ENCODE peak calls at places on chromosomes 13 and 19, in six cellular contexts. E, U, F, V, K and G are unnamed samples.
A peak's percentile ranks its signal among the peaks of the same experiment; 100 is the strongest.

GRCh38 chr13:47337781-47338507 is 441.1 kb upstream of the HTR2A start:
- DNase-seq in K (no peak), U (no peak), E (peak; percentile 92), F (peak; percentile 77), V (peak; percentile 1), G (no peak)

GRCh38 chr19:32302778-32303177 is 42.6 kb upstream of the ZNF507 start:
- DNase-seq in U (no peak), K (no peak), F (no peak), V (no peak), E (no peak), G (no peak)

GRCh38 chr19:11767633-11768133 is 883 bp downstream of the ZNF441 start:
- DNase-seq in V (peak; percentile 50), U (no peak), F (peak; percentile 76), K (peak; percentile 17), E (peak; percentile 10), G (peak; percentile 85)

GRCh38 chr13:98216135-98216565 is 39.1 kb upstream of the RNF113B start:
- DNase-seq in U (no peak), K (peak; percentile 39), E (peak; percentile 87), V (peak; percentile 62), F (peak; percentile 96), G (no peak)

GRCh38 chr19:17553256-17553655 is 2.2 kb upstream of the COLGALT1 start:
- DNase-seq in V (no peak), F (peak; percentile 96), K (peak; percentile 73), U (no peak), E (peak; percentile 91), G (peak; percentile 45)

GRCh38 chr19:49861127-49861526 is 6.2 kb downstream of the PNKP start:
- DNase-seq in V (no peak), F (peak; percentile 34), E (no peak), U (no peak), K (no peak), G (peak; percentile 47)

GRCh38 chr13:112838038-112838965 is 130.7 kb upstream of the MCF2L start:
- DNase-seq in K (no peak), F (no peak), U (no peak), V (no peak), E (no peak), G (peak; percentile 38)

GRCh38 chr13:114143806-114144605 is 11.6 kb upstream of the RASA3 start:
- DNase-seq in V (peak; percentile 49), K (no peak), F (no peak), E (no peak), U (no peak), G (no peak)

GRCh38 chr19:873084-874019 is 13.9 kb downstream of the CFD start:
- DNase-seq in F (peak; percentile 76), U (peak; percentile 62), K (no peak), V (peak; percentile 36), E (peak; percentile 38), G (no peak)

GRCh38 chr13:106103779-106104178 is 431.7 kb downstream of the EFNB2 start:
- DNase-seq in K (no peak), E (peak; percentile 91), V (no peak), U (no peak), F (peak; percentile 42), G (no peak)

GRCh38 chr13:40447857-40448256 is 218.6 kb downstream of the FOXO1 start:
- DNase-seq in F (no peak), V (no peak), U (no peak), E (no peak), K (no peak), G (no peak)

GRCh38 chr19:41427647-41428480 is 690 bp upstream of the B3GNT8 start:
- DNase-seq in E (no peak), K (peak; percentile 58), U (no peak), F (peak; percentile 60), V (peak; percentile 20), G (no peak)

GRCh38 chr19:50322234-50322633 is 6.9 kb downstream of the KCNC3 start:
- DNase-seq in K (no peak), U (no peak), E (no peak), F (no peak), V (no peak), G (no peak)

GRCh38 chr19:30371157-30371845 is 883 bp upstream of the ZNF536 start:
- DNase-seq in V (no peak), E (no peak), U (no peak), F (no peak), K (no peak), G (no peak)

GRCh38 chr19:42657551-42657950 is 62.8 kb upstream of the CEACAM8 start:
- DNase-seq in E (peak; percentile 8), U (no peak), F (peak; percentile 63), V (no peak), K (no peak), G (no peak)

GRCh38 chr13:79522583-79522982 is 41.6 kb downstream of the NDFIP2 start:
- DNase-seq in U (no peak), V (no peak), E (peak; percentile 95), F (peak; percentile 26), K (no peak), G (no peak)

GRCh38 chr19:46081928-46082727 is 41.3 kb upstream of the IGFL4 start:
- DNase-seq in V (peak; percentile 69), K (no peak), U (peak; percentile 5), F (peak; percentile 79), E (peak; percentile 59), G (peak; percentile 64)

GRCh38 chr13:97226013-97226412 is 3.9 kb downstream of the MBNL2 start:
- DNase-seq in U (no peak), E (no peak), K (no peak), F (no peak), V (no peak), G (no peak)

GRCh38 chr19:46271488-46272197 is 25.2 kb upstream of the HIF3A start:
- DNase-seq in V (no peak), E (peak; percentile 99), F (peak; percentile 93), U (no peak), K (no peak), G (no peak)

GRCh38 chr13:113315992-113316391 is 19.0 kb downstream of the LAMP1 start:
- DNase-seq in E (no peak), U (no peak), F (no peak), V (no peak), K (no peak), G (no peak)

GRCh38 chr19:29662604-29663404 is 2.5 kb upstream of the PLEKHF1 start:
- DNase-seq in U (no peak), V (peak; percentile 11), K (peak; percentile 60), F (peak; percentile 99), E (peak; percentile 95), G (peak; percentile 47)

GRCh38 chr13:32211788-32212187 is 103.4 kb downstream of the ZAR1L start:
- DNase-seq in U (no peak), K (no peak), V (peak; percentile 36), E (peak; percentile 98), F (peak; percentile 85), G (no peak)

GRCh38 chr13:38693168-38693567 is 6.3 kb downstream of the FREM2 start:
- DNase-seq in K (no peak), U (no peak), E (no peak), F (no peak), V (no peak), G (no peak)
- H3K4me1 ChIP-seq in K (peaks cover 4% of the 10 kb centered on the region), U (no peaks in the 10 kb centered on the region), E (no peaks in the 10 kb centered on the region), F (no peaks in the 10 kb centered on the region), V (peaks cover 11% of the 10 kb centered on the region), G (no peaks in the 10 kb centered on the region)

GRCh38 chr19:13016245-13016627 is 21.0 kb downstream of the NFIX start:
- DNase-seq in V (no peak), E (no peak), F (no peak), U (no peak), K (no peak), G (no peak)

GRCh38 chr19:13014101-13014920 is 19.0 kb downstream of the NFIX start:
- DNase-seq in V (no peak), E (no peak), F (peak; percentile 71), U (no peak), K (no peak), G (no peak)

GRCh38 chr19:13015361-13016231 is 20.3 kb downstream of the NFIX start:
- DNase-seq in E (peak; percentile 81), V (no peak), K (no peak), U (no peak), F (peak; percentile 67), G (no peak)

GRCh38 chr19:13013649-13014048 is 18.4 kb downstream of the NFIX start:
- DNase-seq in U (no peak), F (peak; percentile 66), E (no peak), V (no peak), K (no peak), G (no peak)

GRCh38 chr19:13014921-13015280 is 19.6 kb downstream of the NFIX start:
- DNase-seq in V (no peak), K (no peak), E (no peak), U (no peak), F (peak; percentile 48), G (no peak)
- H3K4me1 ChIP-seq in V (no peaks in the 10 kb centered on the region), K (peaks cover 100% of the 10 kb centered on the region), E (peaks cover 82% of the 10 kb centered on the region), U (peaks cover 17% of the 10 kb centered on the region), F (peaks cover 56% of the 10 kb centered on the region), G (no peaks in the 10 kb centered on the region)

DNA sequence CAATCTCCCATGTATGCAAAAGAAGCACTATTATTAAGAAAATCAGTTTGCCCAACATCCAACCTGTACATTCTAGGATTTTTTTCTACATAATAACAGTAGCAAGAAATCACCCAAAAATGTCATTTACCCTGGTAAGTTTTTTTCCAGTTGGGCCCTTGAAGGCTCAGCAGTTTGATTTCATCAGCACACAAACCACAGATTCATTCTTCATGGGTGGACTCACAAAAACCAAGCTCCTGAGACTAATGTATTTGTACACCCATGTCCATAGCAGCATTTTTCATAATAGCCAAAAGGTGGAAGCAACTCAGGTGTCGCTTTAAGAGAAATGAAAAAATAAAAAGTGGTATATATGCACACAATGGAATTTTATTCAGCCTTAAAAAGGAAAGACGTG is 210.1 kb downstream of the TBC1D4 start:
- DNase-seq in F (peak; percentile 53), U (no peak), V (no peak), K (no peak), E (peak; percentile 56), G (no peak)
- H3K4me1 ChIP-seq in F (peaks cover 5% of the 10 kb centered on the region), U (no peaks in the 10 kb centered on the region), V (no peaks in the 10 kb centered on the region), K (no peaks in the 10 kb centered on the region), E (no peaks in the 10 kb centered on the region), G (no peaks in the 10 kb centered on the region)

GRCh38 chr13:87999791-88000190 is 328.6 kb downstream of the SLITRK5 start:
- DNase-seq in F (peak; percentile 26), K (no peak), U (no peak), V (peak; percentile 4), E (no peak), G (no peak)
- H3K4me1 ChIP-seq in F (peaks cover 19% of the 10 kb centered on the region), K (no peaks in the 10 kb centered on the region), U (no peaks in the 10 kb centered on the region), V (no peaks in the 10 kb centered on the region), E (peaks cover 17% of the 10 kb centered on the region), G (no peaks in the 10 kb centered on the region)